ENCODE peak calls at places on chromosome 1, in five cellular contexts. T is NCI-H460, D is HEK293T, M is NB4, V is cardiac fibroblast. G is an unnamed sample.

GRCh38 chr1:226123591-226124471 is 61.3 kb downstream of the H3-3A start:
- DNase-seq in T (no peak), D (peak), M (no peak), V (peak), G (no peak)

GRCh38 chr1:5990913-5991783 is 1.1 kb downstream of the NPHP4 start:
- DNase-seq in T (no peak), D (peak), M (peak), V (peak), G (peak)

GRCh38 chr1:28343405-28343804 is 14.6 kb downstream of the MED18 start:
- DNase-seq in T (no peak), D (no peak), M (no peak), V (peak), G (no peak)

GRCh38 chr1:181390350-181391080 is 92.8 kb upstream of the CACNA1E start:
- DNase-seq in T (no peak), D (no peak), M (no peak), V (no peak), G (no peak)

GRCh38 chr1:214270097-214270635 is 10.8 kb upstream of the SMYD2 start:
- DNase-seq in T (no peak), D (no peak), M (no peak), V (no peak), G (no peak)

GRCh38 chr1:248841702-248842395 is 3.8 kb downstream of the ZNF672 start:
- DNase-seq in T (peak), D (no peak), M (peak), V (peak), G (peak)

GRCh38 chr1:11080931-11081330 is 18.7 kb downstream of the EXOSC10 start:
- DNase-seq in T (no peak), D (no peak), M (no peak), V (no peak), G (no peak)

GRCh38 chr1:154622503-154623039 is 14.6 kb upstream of the ADAR start:
- DNase-seq in T (no peak), D (no peak), M (no peak), V (no peak), G (no peak)

G was measured in Kasumi-1.